ENCODE peak calls at places on chromosomes 6 and 20, in five cellular contexts. O, F, I, Z and L are unnamed samples.

GRCh38 chr6:43308101-43308989 is at the start of gene CRIP3:
- DNase-seq in I (peak; percentile 64), Z (peak; percentile 34), F (peak; percentile 64), O (peak; percentile 55), L (no peak)

GRCh38 chr6:46113370-46113769 is 16.4 kb upstream of the ENPP4 start:
- DNase-seq in I (no peak), Z (no peak), O (no peak), F (peak; percentile 59), L (no peak)

GRCh38 chr6:165183496-165184140 is 125.8 kb downstream of the C6orf118 start:
- DNase-seq in I (no peak), O (no peak), F (no peak), Z (no peak), L (no peak)

GRCh38 chr6:39092124-39092523 is 22.9 kb downstream of the SAYSD1 start:
- DNase-seq in F (peak; percentile 16), O (peak; percentile 41), I (no peak), Z (no peak), L (no peak)

GRCh38 chr6:13581700-13582229 is 7.4 kb downstream of the SIRT5 start:
- DNase-seq in O (no peak), I (no peak), Z (no peak), F (no peak), L (no peak)

GRCh38 chr6:109240370-109241084 is 141.7 kb downstream of the CD164 start:
- DNase-seq in O (no peak), F (no peak), Z (no peak), I (no peak), L (no peak)

GRCh38 chr6:168163096-168163731 is 84.2 kb upstream of the FRMD1 start:
- DNase-seq in F (no peak), O (no peak), Z (peak; percentile 69), I (no peak), L (no peak)

GRCh38 chr20:47066484-47067270 is 172.0 kb downstream of the EYA2 start:
- DNase-seq in F (no peak), Z (no peak), I (no peak), O (no peak), L (no peak)

GRCh38 chr6:113833537-113833936 is 23.6 kb upstream of the MARCKS start:
- DNase-seq in I (no peak), Z (no peak), O (no peak), F (peak; percentile 32), L (no peak)

GRCh38 chr20:58893355-58894151 is 41.0 kb downstream of the GNAS start:
- DNase-seq in F (no peak), I (no peak), O (no peak), Z (no peak), L (no peak)

GRCh38 chr20:24469116-24470030 is at the start of gene SYNDIG1:
- DNase-seq in F (no peak), O (no peak), I (no peak), Z (no peak), L (no peak)

GRCh38 chr20:17622851-17623508 is 53.1 kb downstream of the DSTN start:
- DNase-seq in O (peak; percentile 10), Z (no peak), F (no peak), I (no peak), L (no peak)

GRCh38 chr20:2305946-2306345 is 10.1 kb downstream of the TGM3 start:
- DNase-seq in O (no peak), F (peak; percentile 36), I (no peak), Z (no peak), L (no peak)

GRCh38 chr20:16100767-16101166 is 472.5 kb downstream of the KIF16B start:
- DNase-seq in I (no peak), O (no peak), Z (no peak), F (no peak), L (no peak)

GRCh38 chr6:75201901-75202672 is 3.8 kb downstream of the COL12A1 start:
- DNase-seq in F (no peak), Z (no peak), I (peak; percentile 71), O (peak; percentile 38), L (peak; percentile 12)

GRCh38 chr6:1244941-1245340 is 67.0 kb upstream of the FOXQ1 start:
- DNase-seq in I (no peak), F (no peak), Z (no peak), O (no peak), L (no peak)

GRCh38 chr6:78867370-78868040 is at the start of gene IRAK1BP1:
- DNase-seq in Z (peak; percentile 82), F (peak; percentile 78), O (peak; percentile 94), I (peak; percentile 88), L (peak; percentile 72)

GRCh38 chr6:158756126-158756525 is 63.0 kb downstream of the EZR start:
- DNase-seq in Z (peak; percentile 15), I (no peak), O (no peak), F (no peak), L (no peak)

GRCh38 chr6:138307816-138308727 is 69.6 kb upstream of the SMIM28 start:
- DNase-seq in F (no peak), I (no peak), Z (peak; percentile 47), O (peak; percentile 55), L (no peak)
- TF ChIP-seq CTCF in F (no peak), I (no peak), Z (no peak), O (peak; percentile 22), L (no peak)

GRCh38 chr20:31260326-31260932 is 3.0 kb downstream of the DEFB115 start:
- DNase-seq in Z (no peak), I (no peak), O (no peak), F (peak; percentile 49), L (no peak)
- TF ChIP-seq CTCF in Z (peak; percentile 10), I (no peak), O (peak; percentile 38), F (peak; percentile 70), L (peak; percentile 54)

DNA sequence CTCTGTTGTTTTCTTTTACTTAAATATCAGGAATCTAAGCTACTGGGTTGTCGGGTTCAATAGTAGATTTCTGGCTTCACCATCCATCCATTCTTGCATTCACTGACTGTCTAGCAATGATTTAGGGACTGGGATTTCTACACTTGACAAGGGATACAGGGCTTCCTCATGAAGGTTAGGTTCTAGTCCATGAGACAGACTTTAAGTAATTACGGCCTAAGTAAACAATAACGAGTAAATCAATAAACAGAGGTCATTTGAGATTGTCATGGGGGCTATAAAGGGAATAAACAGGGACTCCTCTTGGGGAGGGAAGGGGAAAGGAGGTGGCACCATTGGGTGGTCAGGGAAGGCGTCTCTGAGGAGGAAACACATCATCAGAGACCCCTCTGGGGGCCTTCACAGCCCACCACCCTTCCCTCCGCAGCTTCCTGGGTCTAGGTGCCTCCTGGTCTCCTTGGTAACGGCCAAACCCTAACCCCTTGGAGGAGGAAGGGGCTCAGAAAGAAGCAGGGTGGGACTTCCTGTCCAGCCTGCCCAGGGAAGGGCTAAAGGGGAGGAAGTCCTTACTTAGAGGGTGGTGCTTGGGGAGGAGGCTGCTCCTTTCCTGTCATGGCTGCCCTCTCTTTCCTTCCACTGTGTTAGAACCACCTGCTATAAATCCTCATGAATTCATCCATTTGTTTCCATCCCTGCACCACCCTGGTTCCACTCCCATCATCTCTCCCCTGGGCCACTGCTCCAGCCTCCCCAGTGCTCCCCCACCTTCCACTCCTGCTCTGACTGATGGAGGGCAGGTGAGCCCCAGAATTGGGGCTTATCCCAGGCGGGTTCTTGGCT is 33.3 kb downstream of the BPIFB4 start:
- DNase-seq in Z (no peak), O (no peak), I (no peak), F (no peak), L (no peak)
- TF ChIP-seq CTCF in Z (no peak), O (no peak), I (no peak), F (no peak), L (no peak)

GRCh38 chr6:147384737-147385710 is 123.5 kb upstream of the SAMD5 start:
- DNase-seq in F (no peak), Z (no peak), I (no peak), O (no peak), L (no peak)

GRCh38 chr6:147392917-147393625 is 115.4 kb upstream of the SAMD5 start:
- DNase-seq in F (no peak), I (no peak), Z (no peak), O (no peak), L (no peak)

GRCh38 chr6:147389463-147389862 is 119.0 kb upstream of the SAMD5 start:
- DNase-seq in I (no peak), F (no peak), O (no peak), Z (no peak), L (no peak)

GRCh38 chr6:147395158-147395557 is 113.3 kb upstream of the SAMD5 start:
- DNase-seq in Z (no peak), I (no peak), F (no peak), O (no peak), L (no peak)

GRCh38 chr6:147390909-147391536 is 117.5 kb upstream of the SAMD5 start:
- DNase-seq in Z (no peak), I (no peak), O (no peak), F (peak; percentile 39), L (no peak)
- TF ChIP-seq CTCF in Z (no peak), I (peak; percentile 39), O (peak; percentile 26), F (peak; percentile 55), L (peak; percentile 55)

DNA sequence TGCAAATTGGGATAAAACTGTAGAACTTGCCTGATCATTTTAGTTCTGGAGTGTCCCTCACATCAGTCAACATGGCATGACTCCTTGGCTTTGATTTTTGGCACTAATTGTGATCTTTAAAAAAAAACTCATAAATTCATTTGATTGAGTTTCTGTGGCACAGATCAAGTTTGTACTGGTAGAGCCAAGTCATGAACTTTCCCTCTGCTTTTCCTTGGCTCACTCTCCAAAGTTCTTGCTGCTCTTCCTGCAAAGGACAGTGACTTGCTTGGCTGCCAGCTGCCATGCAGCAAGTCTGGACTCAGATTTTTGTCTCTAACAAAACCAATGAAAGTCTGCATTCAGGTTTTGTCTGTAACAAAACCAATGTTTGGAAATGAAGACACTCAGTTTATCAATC is 115.5 kb downstream of the RFX6 start:
- DNase-seq in I (no peak), Z (no peak), O (no peak), F (no peak), L (no peak)
- TF ChIP-seq CTCF in I (no peak), Z (no peak), O (no peak), F (no peak), L (no peak)

GRCh38 chr6:15366003-15366535 is 120.2 kb downstream of the JARID2 start:
- DNase-seq in O (no peak), I (no peak), F (no peak), Z (no peak), L (no peak)

GRCh38 chr6:15363164-15363522 is 117.3 kb downstream of the JARID2 start:
- DNase-seq in O (no peak), F (no peak), I (no peak), Z (no peak), L (no peak)

GRCh38 chr6:15365273-15365687 is 119.4 kb downstream of the JARID2 start:
- DNase-seq in F (peak; percentile 71), O (peak; percentile 73), Z (peak; percentile 82), I (peak; percentile 91), L (no peak)

GRCh38 chr6:15363523-15364400 is 117.9 kb downstream of the JARID2 start:
- DNase-seq in Z (no peak), I (no peak), O (no peak), F (no peak), L (no peak)

GRCh38 chr6:15364401-15365037 is 118.7 kb downstream of the JARID2 start:
- DNase-seq in I (no peak), Z (no peak), F (no peak), O (no peak), L (no peak)
- TF ChIP-seq CTCF in I (no peak), Z (no peak), F (no peak), O (no peak), L (no peak)

DNA sequence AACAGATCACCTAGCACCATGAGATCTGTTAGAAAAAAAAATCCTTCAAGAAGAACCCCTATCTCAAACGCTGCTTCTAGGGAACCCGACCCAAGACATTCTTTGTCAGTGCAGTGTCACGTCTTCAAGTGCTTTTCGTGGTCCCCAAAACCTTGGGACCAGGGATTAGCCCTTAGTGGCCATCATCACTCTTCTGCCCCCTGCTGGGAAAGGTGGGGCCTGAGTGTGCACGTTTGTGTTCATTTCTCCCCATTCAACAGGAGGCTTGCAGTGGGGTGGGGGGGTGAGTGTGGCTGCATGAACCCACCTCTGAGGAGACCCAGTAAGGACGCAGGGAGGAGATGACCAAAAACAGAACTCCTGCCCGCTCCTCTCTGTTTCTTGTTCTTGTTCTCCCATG is 218.2 kb upstream of the RNF24 start:
- DNase-seq in I (no peak), O (no peak), Z (no peak), F (no peak), L (no peak)
- TF ChIP-seq CTCF in I (no peak), O (no peak), Z (no peak), F (peak; percentile 49), L (no peak)